ENCODE peak calls at places on chromosome 1, in ten cellular contexts. One of them, this sample, is unnamed.

GRCh38 chr1:171994293-171994692 is 153.0 kb downstream of the DNM3 start:
- DNase-seq in ureter: no peak
- DNase-seq in mucosa of gallbladder: no peak
- DNase-seq in NCI-H1694 treated with DMSO at 0.1 percent for 48 hours: no peak
- DNase-seq in stimulated activated CD4-positive, alpha-beta T cell treated with anti-CD3 and anti-CD28 coated beads, Interleukin-15, amount 100 ng/mL, for 1 hour: no peak
- DNase-seq in Right ventricle myocardium superior: no peak
- DNase-seq in upper lobe of right lung: no peak
- DNase-seq in HCEC 1CT: no peak
- DNase-seq in cerebellum: no peak
- DNase-seq in Karpas-422: no peak
- DNase-seq in this sample: no peak

GRCh38 chr1:91757760-91758545 is 128.0 kb downstream of the TGFBR3 start:
- DNase-seq in ureter: no peak
- DNase-seq in mucosa of gallbladder: peak; percentile 31
- DNase-seq in NCI-H1694 treated with DMSO at 0.1 percent for 48 hours: no peak
- DNase-seq in stimulated activated CD4-positive, alpha-beta T cell treated with anti-CD3 and anti-CD28 coated beads, Interleukin-15, amount 100 ng/mL, for 1 hour: no peak
- DNase-seq in Right ventricle myocardium superior: no peak
- DNase-seq in upper lobe of right lung: no peak
- DNase-seq in HCEC 1CT: no peak
- DNase-seq in cerebellum: no peak
- DNase-seq in Karpas-422: no peak
- DNase-seq in this sample: no peak

GRCh38 chr1:180040034-180040433 is 85.4 kb downstream of the CEP350 start:
- DNase-seq in ureter: no peak
- DNase-seq in mucosa of gallbladder: no peak
- DNase-seq in NCI-H1694 treated with DMSO at 0.1 percent for 48 hours: no peak
- DNase-seq in stimulated activated CD4-positive, alpha-beta T cell treated with anti-CD3 and anti-CD28 coated beads, Interleukin-15, amount 100 ng/mL, for 1 hour: no peak
- DNase-seq in Right ventricle myocardium superior: no peak
- DNase-seq in upper lobe of right lung: no peak
- DNase-seq in HCEC 1CT: peak; percentile 72
- DNase-seq in cerebellum: no peak
- DNase-seq in Karpas-422: no peak
- DNase-seq in this sample: no peak

GRCh38 chr1:226736001-226736907 is 2.8 kb downstream of the ITPKB start:
- DNase-seq in ureter: peak; percentile 52
- DNase-seq in mucosa of gallbladder: no peak
- DNase-seq in NCI-H1694 treated with DMSO at 0.1 percent for 48 hours: no peak
- DNase-seq in stimulated activated CD4-positive, alpha-beta T cell treated with anti-CD3 and anti-CD28 coated beads, Interleukin-15, amount 100 ng/mL, for 1 hour: no peak
- DNase-seq in Right ventricle myocardium superior: peak; percentile 66
- DNase-seq in upper lobe of right lung: no peak
- DNase-seq in HCEC 1CT: no peak
- DNase-seq in cerebellum: peak; percentile 39
- DNase-seq in Karpas-422: peak; percentile 92
- DNase-seq in this sample: no peak

GRCh38 chr1:85330711-85331290 is 54.4 kb upstream of the BCL10 start:
- DNase-seq in ureter: no peak
- DNase-seq in mucosa of gallbladder: peak; percentile 23
- DNase-seq in NCI-H1694 treated with DMSO at 0.1 percent for 48 hours: no peak
- DNase-seq in stimulated activated CD4-positive, alpha-beta T cell treated with anti-CD3 and anti-CD28 coated beads, Interleukin-15, amount 100 ng/mL, for 1 hour: no peak
- DNase-seq in Right ventricle myocardium superior: no peak
- DNase-seq in upper lobe of right lung: no peak
- DNase-seq in HCEC 1CT: peak; percentile 96
- DNase-seq in cerebellum: no peak
- DNase-seq in Karpas-422: no peak
- DNase-seq in this sample: peak; percentile 67

GRCh38 chr1:14682941-14683340 is 84.5 kb downstream of the KAZN start:
- DNase-seq in ureter: no peak
- DNase-seq in mucosa of gallbladder: peak; percentile 15
- DNase-seq in NCI-H1694 treated with DMSO at 0.1 percent for 48 hours: no peak
- DNase-seq in stimulated activated CD4-positive, alpha-beta T cell treated with anti-CD3 and anti-CD28 coated beads, Interleukin-15, amount 100 ng/mL, for 1 hour: no peak
- DNase-seq in Right ventricle myocardium superior: no peak
- DNase-seq in upper lobe of right lung: no peak
- DNase-seq in HCEC 1CT: no peak
- DNase-seq in cerebellum: no peak
- DNase-seq in Karpas-422: no peak
- DNase-seq in this sample: no peak

GRCh38 chr1:225695578-225696332 is 42.8 kb upstream of the ENAH start:
- DNase-seq in ureter: no peak
- DNase-seq in mucosa of gallbladder: no peak
- DNase-seq in NCI-H1694 treated with DMSO at 0.1 percent for 48 hours: no peak
- DNase-seq in stimulated activated CD4-positive, alpha-beta T cell treated with anti-CD3 and anti-CD28 coated beads, Interleukin-15, amount 100 ng/mL, for 1 hour: no peak
- DNase-seq in Right ventricle myocardium superior: no peak
- DNase-seq in upper lobe of right lung: no peak
- DNase-seq in HCEC 1CT: peak; percentile 15
- DNase-seq in cerebellum: no peak
- DNase-seq in Karpas-422: no peak
- DNase-seq in this sample: no peak

GRCh38 chr1:198837276-198838021 is 198.6 kb downstream of the PTPRC start:
- DNase-seq in ureter: no peak
- DNase-seq in mucosa of gallbladder: no peak
- DNase-seq in NCI-H1694 treated with DMSO at 0.1 percent for 48 hours: no peak
- DNase-seq in stimulated activated CD4-positive, alpha-beta T cell treated with anti-CD3 and anti-CD28 coated beads, Interleukin-15, amount 100 ng/mL, for 1 hour: no peak
- DNase-seq in Right ventricle myocardium superior: no peak
- DNase-seq in upper lobe of right lung: no peak
- DNase-seq in HCEC 1CT: no peak
- DNase-seq in cerebellum: no peak
- DNase-seq in Karpas-422: no peak
- DNase-seq in this sample: no peak

GRCh38 chr1:153612755-153613331 is at the start of gene S100A16:
- DNase-seq in ureter: peak; percentile 89
- DNase-seq in mucosa of gallbladder: peak; percentile 71
- DNase-seq in NCI-H1694 treated with DMSO at 0.1 percent for 48 hours: peak; percentile 7
- DNase-seq in stimulated activated CD4-positive, alpha-beta T cell treated with anti-CD3 and anti-CD28 coated beads, Interleukin-15, amount 100 ng/mL, for 1 hour: no peak
- DNase-seq in Right ventricle myocardium superior: peak; percentile 86
- DNase-seq in upper lobe of right lung: peak; percentile 89
- DNase-seq in HCEC 1CT: peak; percentile 74
- DNase-seq in cerebellum: peak; percentile 68
- DNase-seq in Karpas-422: no peak
- DNase-seq in this sample: peak; percentile 83